ENCODE peak calls at places on chromosome 15, in nine cellular contexts. O is upper lobe of right lung; A is CD4-positive, alpha-beta T cell; P is endodermal cell; M is GM23338; V is CD8-positive, alpha-beta T cell; F is vagina; D is brain microvascular endothelial cell; K is lower lobe of right lung. X is an unnamed sample.

GRCh38 chr15:41490355-41490754 is 3.3 kb upstream of the ITPKA start:
- DNase-seq in F (no peak), M (no peak), P (no peak), K (no peak), O (no peak), V (no peak), D (peak; percentile 80), A (no peak), X (peak; percentile 94)

GRCh38 chr15:92149029-92149428 is 244.7 kb upstream of the ST8SIA2 start:
- DNase-seq in D (no peak), V (no peak), O (no peak), M (no peak), A (no peak), P (no peak), K (no peak), F (no peak), X (no peak)

GRCh38 chr15:73727330-73728018 is 25.7 kb downstream of the INSYN1 start:
- DNase-seq in K (no peak), A (no peak), O (no peak), V (no peak), P (no peak), D (peak; percentile 84), F (no peak), M (no peak), X (no peak)

GRCh38 chr15:92155941-92156340 is 237.7 kb upstream of the ST8SIA2 start:
- DNase-seq in M (no peak), D (no peak), F (no peak), O (no peak), K (no peak), V (no peak), P (no peak), A (no peak), X (no peak)

GRCh38 chr15:20346082-20346805 is 195.4 kb downstream of the GOLGA6L6 start:
- DNase-seq in O (peak; percentile 70), A (peak; percentile 8), P (no peak), K (no peak), D (no peak), V (no peak), F (peak; percentile 87), M (no peak), X (no peak)

GRCh38 chr15:36053746-36054145 is 507.8 kb upstream of the DPH6 start:
- DNase-seq in F (no peak), K (no peak), P (no peak), D (no peak), O (no peak), A (no peak), V (no peak), M (no peak), X (no peak)

GRCh38 chr15:98121957-98122356 is 161.5 kb downstream of the ARRDC4 start:
- DNase-seq in M (no peak), V (no peak), O (no peak), K (no peak), P (no peak), F (no peak), D (no peak), A (no peak), X (no peak)

GRCh38 chr15:73802336-73803105 is 49.4 kb upstream of the INSYN1 start:
- DNase-seq in A (no peak), F (no peak), M (no peak), V (no peak), K (no peak), O (no peak), D (no peak), P (no peak), X (no peak)

GRCh38 chr15:97903560-97904195 is 56.8 kb upstream of the ARRDC4 start:
- DNase-seq in V (no peak), A (no peak), O (no peak), P (no peak), D (no peak), K (no peak), F (no peak), M (no peak), X (no peak)

GRCh38 chr15:29972051-29972450 is 110.7 kb upstream of the GOLGA8J start:
- DNase-seq in A (no peak), F (no peak), P (no peak), D (no peak), V (no peak), M (no peak), O (no peak), K (no peak), X (no peak)

DNA sequence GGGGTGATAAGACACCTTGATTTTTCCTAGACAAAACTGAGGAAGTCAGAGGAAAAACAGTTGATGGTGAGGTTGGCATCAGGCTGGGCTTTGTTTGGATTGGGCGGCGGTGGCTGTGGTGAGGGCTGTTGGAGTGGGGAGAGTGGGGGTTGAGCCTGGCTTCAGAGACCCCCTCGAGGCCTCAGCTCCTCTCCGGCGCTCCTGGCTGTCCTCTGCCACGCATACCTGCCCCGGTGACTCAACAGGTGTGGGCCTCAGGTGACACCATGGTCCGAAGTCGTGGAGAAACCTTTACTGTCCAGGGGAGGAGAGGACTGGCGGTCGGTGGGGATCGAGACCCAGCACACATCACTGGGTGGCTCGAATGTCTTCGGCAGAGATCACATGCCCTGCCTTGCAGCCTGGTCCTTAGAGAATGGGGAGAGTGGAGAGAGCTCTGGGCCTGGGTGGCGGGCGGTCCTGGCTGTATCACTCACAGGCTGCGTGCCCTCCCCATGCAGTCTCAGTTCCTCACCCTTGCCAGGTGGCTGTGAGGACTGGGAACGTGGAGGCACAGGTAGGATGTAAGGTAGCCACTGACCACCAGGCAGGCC is 2.6 kb downstream of the APBA2 start:
- DNase-seq in V (no peak), P (no peak), M (no peak), K (peak; percentile 45), F (no peak), D (no peak), A (no peak), O (no peak), X (no peak)
- H3K27ac ChIP-seq in V (peak overlapping the region; percentile 67), P (no peak overlapping the region), M (no peak overlapping the region), K (no peak overlapping the region), F (no peak overlapping the region), D (no peak overlapping the region), A (peak overlapping the region; percentile 70), O (no peak overlapping the region), X (no peak overlapping the region)

DNA sequence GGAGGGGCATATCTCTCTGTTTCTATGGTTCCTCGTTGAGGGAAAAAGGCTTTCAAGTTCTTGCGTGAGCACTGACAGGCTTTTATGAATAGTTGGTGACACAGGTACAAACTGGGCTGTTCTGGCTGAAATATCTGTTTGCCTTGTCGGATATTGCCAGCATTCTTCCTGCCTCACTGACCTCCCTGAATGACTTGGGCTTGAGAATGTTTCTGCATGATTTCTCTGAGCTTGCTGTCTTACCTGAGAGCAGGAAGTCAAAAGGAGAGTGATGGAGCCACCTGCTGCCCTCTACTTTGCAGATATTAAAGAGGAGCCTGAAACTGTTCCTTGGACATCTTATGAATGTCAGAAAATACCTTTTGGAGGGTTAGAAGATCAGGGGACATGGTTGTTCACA is 4.8 kb downstream of the GCNT3 start:
- DNase-seq in M (peak; percentile 13), D (no peak), A (no peak), O (no peak), F (no peak), P (no peak), V (no peak), K (no peak), X (no peak)
- TF ChIP-seq CTCF in M (no peak), D (no peak), A (no peak), O (no peak), F (no peak), P (peak; percentile 39), V (no peak), K (no peak), X (no peak)

GRCh38 chr15:90959028-90959595 is 4.4 kb downstream of the RCCD1 start:
- DNase-seq in K (no peak), A (no peak), V (no peak), D (no peak), O (no peak), P (no peak), M (no peak), F (no peak), X (no peak)
- H3K27ac ChIP-seq in K (no peak overlapping the region), A (no peak overlapping the region), V (no peak overlapping the region), D (no peak overlapping the region), O (no peak overlapping the region), P (no peak overlapping the region), M (no peak overlapping the region), F (no peak overlapping the region), X (peak overlapping the region; percentile 98)

GRCh38 chr15:75202251-75203016 is 752 bp downstream of the C15orf39 start:
- DNase-seq in A (peak; percentile 89), M (peak; percentile 61), V (peak; percentile 80), K (peak; percentile 91), D (peak; percentile 48), F (no peak), P (peak; percentile 82), O (peak; percentile 91), X (peak; percentile 75)
- TF ChIP-seq CTCF in A (peak; percentile 55), M (peak; percentile 4), V (peak; percentile 38), K (no peak), D (peak; percentile 3), F (peak; percentile 16), P (peak; percentile 59), O (no peak), X (peak; percentile 73)

DNA sequence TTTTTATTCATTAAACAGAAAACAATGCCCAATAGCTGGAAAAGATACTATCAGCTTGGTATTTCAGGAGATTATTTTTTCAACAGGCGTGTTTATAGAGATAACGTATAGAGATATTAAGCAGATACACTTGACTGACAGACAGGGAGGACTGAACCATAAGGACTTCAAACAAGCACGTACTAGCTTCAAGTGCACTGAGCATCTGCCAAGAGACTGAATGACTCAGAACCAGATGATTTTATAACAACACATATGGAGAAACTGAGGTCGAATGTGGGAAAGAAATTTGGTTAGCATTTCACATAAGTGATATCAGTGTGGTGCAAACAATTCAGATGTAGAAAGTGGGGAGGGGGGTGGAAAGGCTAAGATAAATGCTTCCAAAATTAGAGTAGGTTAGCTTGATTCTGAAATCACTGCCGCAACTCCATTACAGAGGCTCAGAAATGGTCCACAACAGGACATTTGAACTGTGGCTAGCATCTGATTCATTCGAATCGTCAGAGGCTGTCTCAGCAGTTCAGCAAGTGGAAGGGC is 103.5 kb downstream of the SEMA6D start:
- DNase-seq in A (no peak), K (no peak), V (no peak), D (peak; percentile 89), M (no peak), P (no peak), O (no peak), F (no peak), X (peak; percentile 72)
- H3K27ac ChIP-seq in A (no peak overlapping the region), K (no peak overlapping the region), V (no peak overlapping the region), D (peak overlapping the region; percentile 52), M (no peak overlapping the region), P (no peak overlapping the region), O (no peak overlapping the region), F (peak overlapping the region; percentile 42), X (no peak overlapping the region)

DNA sequence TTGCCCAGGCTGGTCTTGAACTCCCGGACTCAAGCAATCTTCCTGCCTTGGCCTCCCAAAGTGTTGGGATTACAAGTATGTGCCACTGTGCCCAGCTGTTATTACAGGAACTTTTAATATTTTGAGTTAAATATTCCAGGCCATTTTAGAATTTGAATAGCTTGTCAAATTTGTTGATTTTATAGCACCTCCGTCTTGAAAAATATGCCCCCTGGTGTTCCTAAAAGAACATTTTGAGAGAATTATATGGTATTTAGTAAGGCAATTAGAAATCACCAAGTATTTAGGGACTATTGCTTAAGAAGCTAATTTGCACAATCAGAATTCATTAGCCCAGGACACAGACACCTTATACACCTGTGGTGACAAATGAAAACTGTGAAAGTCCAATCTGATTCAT is 23.7 kb downstream of the PDE8A start:
- DNase-seq in D (no peak), P (no peak), A (no peak), K (no peak), V (no peak), F (no peak), O (no peak), M (no peak), X (no peak)
- TF ChIP-seq CTCF in D (peak; percentile 7), P (peak; percentile 33), A (no peak), K (no peak), V (no peak), F (no peak), O (no peak), M (peak; percentile 33), X (no peak)

GRCh38 chr15:39270976-39271375 is 309.9 kb upstream of the THBS1 start:
- DNase-seq in M (no peak), V (no peak), K (no peak), F (no peak), D (peak; percentile 97), A (no peak), O (no peak), P (no peak), X (peak; percentile 38)
- H3K27ac ChIP-seq in M (no peak overlapping the region), V (no peak overlapping the region), K (no peak overlapping the region), F (no peak overlapping the region), D (peak overlapping the region; percentile 87), A (no peak overlapping the region), O (no peak overlapping the region), P (no peak overlapping the region), X (no peak overlapping the region)